ENCODE peak calls at places on chromosome 10, in six cellular contexts. V is lower lobe of right lung, S is NCI-H1092, C is Calu3, Q is GM12864, E is EL. O is an unnamed sample.

GRCh38 chr10:97042716-97043562 is 142.8 kb downstream of the SLIT1 start:
- DNase-seq in Q (no peak), C (no peak), S (no peak), E (no peak), V (no peak), O (no peak)

GRCh38 chr10:133608855-133609254 is 17.7 kb downstream of the FRG2B start:
- DNase-seq in E (peak; percentile 11), S (no peak), V (no peak), C (peak; percentile 4), Q (no peak), O (no peak)

GRCh38 chr10:122466866-122467470 is 5.6 kb downstream of the HTRA1 start:
- DNase-seq in Q (no peak), C (no peak), S (no peak), V (no peak), E (no peak), O (no peak)

GRCh38 chr10:113600569-113600968 is 47.7 kb downstream of the HABP2 start:
- DNase-seq in C (no peak), E (no peak), S (no peak), Q (no peak), V (no peak), O (no peak)

GRCh38 chr10:31399631-31400030 is 80.6 kb downstream of the ZEB1 start:
- DNase-seq in S (no peak), E (no peak), Q (no peak), V (no peak), C (no peak), O (no peak)

GRCh38 chr10:58696736-58697135 is 184.1 kb downstream of the BICC1 start:
- DNase-seq in V (no peak), Q (no peak), C (no peak), S (no peak), E (peak; percentile 44), O (peak; percentile 58)

GRCh38 chr10:48525956-48526355 is 78.9 kb downstream of the ARHGAP22 start:
- DNase-seq in S (no peak), C (no peak), V (no peak), Q (no peak), E (no peak), O (no peak)

GRCh38 chr10:69863580-69863979 is 61.9 kb downstream of the COL13A1 start:
- DNase-seq in V (no peak), C (no peak), Q (no peak), S (no peak), E (peak; percentile 71), O (peak; percentile 66)

GRCh38 chr10:92150798-92151197 is 140.1 kb downstream of the CPEB3 start:
- DNase-seq in C (no peak), V (no peak), E (no peak), Q (no peak), S (no peak), O (no peak)

GRCh38 chr10:70584941-70585544 is 17.5 kb downstream of the PRF1 start:
- DNase-seq in V (peak; percentile 78), E (no peak), S (peak; percentile 93), Q (no peak), C (no peak), O (peak; percentile 53)

O was measured in astrocyte of the spinal cord.